ENCODE peak calls at places on chromosomes 6 and 20, in five cellular contexts. M is IMR-90; D is fibroblast of lung; O is CD8-positive, alpha-beta T cell; R is heart left ventricle. F is an unnamed sample.

GRCh38 chr6:26613201-26613600 is 16.4 kb downstream of the ABT1 start:
- DNase-seq in M (no peak), D (no peak), O (no peak), R (no peak), F (no peak)

GRCh38 chr20:50569864-50570836 is 60.0 kb downstream of the PTPN1 start:
- DNase-seq in M (peak; percentile 37), D (peak; percentile 58), O (no peak), R (no peak), F (no peak)

GRCh38 chr6:88982720-88983119 is 19.3 kb upstream of the RNGTT start:
- DNase-seq in M (peak; percentile 79), D (peak; percentile 84), O (no peak), R (peak; percentile 42), F (peak; percentile 80)

GRCh38 chr6:36821581-36822335 is 17.5 kb downstream of the CPNE5 start:
- DNase-seq in M (no peak), D (no peak), O (no peak), R (no peak), F (peak; percentile 29)

GRCh38 chr6:34684364-34684763 is 12.2 kb downstream of the ILRUN start:
- DNase-seq in M (no peak), D (no peak), O (no peak), R (no peak), F (no peak)

GRCh38 chr6:73832313-73832712 is 136.3 kb downstream of the CD109 start:
- DNase-seq in M (no peak), D (no peak), O (no peak), R (no peak), F (no peak)

GRCh38 chr20:8389381-8390368 is 257.6 kb downstream of the PLCB1 start:
- DNase-seq in M (peak; percentile 59), D (peak; percentile 42), O (no peak), R (no peak), F (peak; percentile 48)

GRCh38 chr6:30211306-30211705 is 1.9 kb downstream of the TRIM26 start:
- DNase-seq in M (no peak), D (no peak), O (no peak), R (no peak), F (no peak)

GRCh38 chr20:22949710-22950109 is 85.4 kb upstream of the SSTR4 start:
- DNase-seq in M (no peak), D (no peak), O (no peak), R (no peak), F (peak; percentile 14)

GRCh38 chr6:4084444-4085328 is 5.7 kb upstream of the FAM217A start:
- DNase-seq in M (no peak), D (no peak), O (no peak), R (no peak), F (no peak)

GRCh38 chr6:89034586-89035251 is 45.8 kb upstream of the PNRC1 start:
- DNase-seq in M (peak; percentile 49), D (peak; percentile 65), O (no peak), R (peak; percentile 41), F (peak; percentile 94)

GRCh38 chr20:59253779-59254319 is 46.6 kb upstream of the EDN3 start:
- DNase-seq in M (no peak), D (no peak), O (no peak), R (no peak), F (no peak)

GRCh38 chr20:45342863-45343444 is 5.3 kb downstream of the SDC4 start:
- DNase-seq in M (no peak), D (no peak), O (no peak), R (no peak), F (no peak)
- H3K4me3 ChIP-seq in M (no peak overlapping the region), D (peak overlapping the region; percentile 17), O (no peak overlapping the region), R (peak overlapping the region; percentile 19), F (peak overlapping the region; percentile 63)

DNA sequence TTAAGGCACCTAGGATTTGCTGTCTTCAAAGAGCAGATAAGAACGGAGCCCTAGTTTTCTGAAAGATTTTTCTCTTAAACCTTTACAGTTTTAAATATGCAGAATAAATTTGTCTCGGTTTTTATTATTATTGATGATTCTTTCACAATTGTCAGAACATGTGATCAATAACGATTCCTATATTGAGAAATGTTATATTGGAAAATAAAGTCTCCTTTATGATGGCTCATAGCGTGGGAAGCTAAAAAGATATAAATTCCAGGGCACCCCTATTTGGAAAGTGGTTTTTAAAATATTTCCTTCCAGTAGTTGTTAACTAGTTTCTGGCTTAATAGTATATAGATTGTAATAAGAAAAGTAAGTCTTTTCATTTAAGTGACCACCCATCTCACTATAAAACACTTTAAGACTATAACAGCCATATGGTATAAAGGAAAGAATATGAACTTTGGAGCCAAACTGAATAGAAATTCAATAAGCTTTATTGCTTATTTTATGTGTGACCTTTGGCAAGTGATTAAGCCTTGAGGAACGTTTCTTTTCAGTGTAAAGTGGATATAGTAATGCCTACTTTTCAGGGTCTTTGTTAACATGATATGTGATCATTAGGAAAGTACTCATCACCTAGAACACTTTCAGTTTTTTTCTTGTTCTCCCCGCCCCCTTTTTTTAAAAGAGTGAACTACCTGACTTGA is 369.6 kb downstream of the LAMA2 start:
- DNase-seq in M (peak; percentile 61), D (peak; percentile 36), O (no peak), R (no peak), F (no peak)
- TF ChIP-seq CTCF in M (no peak), D (no peak), O (peak; percentile 52), R (no peak), F (no peak)

GRCh38 chr6:16136536-16137450 is 7.9 kb downstream of the MYLIP start:
- DNase-seq in M (peak; percentile 92), D (peak; percentile 93), O (no peak), R (peak; percentile 47), F (peak; percentile 85)

GRCh38 chr6:16137451-16137801 is 8.5 kb downstream of the MYLIP start:
- DNase-seq in M (no peak), D (no peak), O (no peak), R (no peak), F (no peak)

GRCh38 chr6:16134430-16134829 is 5.5 kb downstream of the MYLIP start:
- DNase-seq in M (no peak), D (no peak), O (no peak), R (no peak), F (no peak)

GRCh38 chr6:16135078-16135477 is 6.2 kb downstream of the MYLIP start:
- DNase-seq in M (no peak), D (peak; percentile 10), O (no peak), R (no peak), F (no peak)

DNA sequence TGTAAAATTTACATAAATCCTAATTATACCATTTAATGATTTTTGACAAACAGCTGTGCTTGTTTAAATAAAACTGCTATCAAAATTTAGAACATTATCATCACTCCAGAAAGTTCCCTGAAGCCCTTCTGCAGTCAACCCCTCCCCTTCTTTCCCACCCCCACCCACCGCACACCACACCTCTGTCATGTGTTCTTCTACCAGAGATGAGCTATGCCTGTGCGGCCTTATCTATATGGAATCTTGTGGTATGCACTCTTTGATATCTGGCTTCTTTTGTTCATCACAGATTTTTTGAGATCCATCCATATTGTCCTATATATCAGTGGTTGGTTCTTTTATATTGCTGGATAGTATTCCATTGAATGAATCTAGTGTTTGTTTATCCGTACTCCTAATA is 7.2 kb downstream of the MYLIP start:
- DNase-seq in M (no peak), D (no peak), O (no peak), R (no peak), F (no peak)
- H3K4me3 ChIP-seq in M (no peak overlapping the region), D (no peak overlapping the region), O (peak overlapping the region; percentile 18), R (no peak overlapping the region), F (no peak overlapping the region)

GRCh38 chr20:38473353-38473795 is 731 bp downstream of the RALGAPB start:
- DNase-seq in M (no peak), D (peak; percentile 40), O (no peak), R (peak; percentile 43), F (no peak)
- TF ChIP-seq CTCF in M (no peak), D (peak; percentile 11), O (no peak), R (no peak), F (no peak)

GRCh38 chr20:52972190-52972937 is at the start of gene TSHZ2:
- DNase-seq in M (peak; percentile 1), D (peak; percentile 77), O (no peak), R (peak; percentile 42), F (peak; percentile 77)
- H3K4me3 ChIP-seq in M (peak within 1 kb of the TSS; percentile 43), D (peak within 1 kb of the TSS; percentile 64), O (peak within 1 kb of the TSS; percentile 69), R (peak within 1 kb of the TSS; percentile 71), F (peak within 1 kb of the TSS; percentile 73)

DNA sequence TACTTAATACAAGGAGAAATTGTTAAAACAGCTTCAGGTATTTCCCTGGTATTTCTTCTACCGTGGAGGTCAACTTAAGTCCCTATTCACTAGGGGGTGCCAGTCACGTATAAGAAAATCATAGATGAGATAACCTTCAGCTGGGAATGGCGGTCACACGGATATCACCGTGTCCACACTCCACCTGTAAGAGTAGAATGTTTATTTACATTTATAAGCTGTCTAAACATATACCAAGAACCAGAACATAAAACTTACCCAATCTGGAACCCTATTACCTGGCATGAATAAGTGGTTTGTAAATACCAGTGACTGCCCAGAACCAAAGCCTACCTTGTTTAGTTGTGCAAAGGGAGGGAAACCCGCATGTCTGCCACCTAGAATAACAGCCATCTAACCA is 1.9 kb upstream of the ELOVL4 start:
- DNase-seq in M (peak; percentile 75), D (peak; percentile 68), O (no peak), R (no peak), F (peak; percentile 93)
- TF ChIP-seq CTCF in M (peak; percentile 64), D (peak; percentile 57), O (peak; percentile 80), R (peak; percentile 22), F (peak; percentile 72)

DNA sequence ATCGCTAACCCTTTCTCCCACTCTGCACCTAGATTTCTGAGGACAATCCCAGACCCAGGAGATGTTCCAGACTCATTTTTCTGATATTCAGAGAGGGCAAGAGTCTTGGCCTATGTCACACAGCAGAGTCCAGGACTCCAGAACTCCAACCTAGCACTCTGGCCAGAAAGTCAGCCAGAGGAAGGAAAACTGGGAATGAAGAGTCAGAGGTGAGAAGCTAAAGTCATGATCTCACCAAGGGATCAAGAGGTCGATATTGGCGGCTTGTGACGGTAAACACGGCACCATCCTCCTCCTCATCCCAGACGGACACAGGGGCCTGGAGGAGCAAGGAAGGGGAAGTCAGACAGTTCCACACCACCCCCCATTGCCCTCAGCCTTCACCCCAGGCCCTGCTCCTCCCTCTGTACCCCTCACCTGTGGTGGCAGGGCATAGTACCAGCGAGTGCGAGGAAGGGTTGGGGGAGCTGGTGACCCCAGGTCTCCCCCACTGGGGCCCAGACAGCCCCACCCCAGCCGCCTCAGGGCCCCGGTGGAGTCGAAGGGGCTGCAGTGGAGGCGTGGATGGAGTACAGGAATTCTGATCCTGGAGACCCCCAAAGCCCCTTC is 1.8 kb downstream of the RGL2 start:
- DNase-seq in M (no peak), D (no peak), O (no peak), R (no peak), F (no peak)
- H3K4me3 ChIP-seq in M (no peak overlapping the region), D (no peak overlapping the region), O (no peak overlapping the region), R (peak overlapping the region; percentile 75), F (peak overlapping the region; percentile 98)

DNA sequence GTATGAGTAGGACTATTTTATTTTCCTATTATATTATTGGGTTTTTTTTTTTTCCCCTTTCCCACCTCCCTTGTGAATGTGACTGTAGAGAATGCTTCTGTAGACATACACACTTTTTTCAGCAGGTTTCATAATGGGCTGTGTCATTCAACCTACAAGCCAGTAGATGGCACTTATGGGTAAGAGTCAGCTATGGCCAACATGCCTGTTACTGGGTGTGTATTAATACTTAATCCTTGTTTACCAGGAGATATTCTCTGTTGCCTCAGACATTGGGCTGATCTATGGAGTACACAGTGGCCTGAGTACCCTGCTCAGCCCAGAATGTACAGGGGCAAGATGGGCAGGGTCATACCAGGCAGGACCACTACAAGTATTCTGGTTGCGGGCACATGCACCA is 382.5 kb downstream of the EPHA7 start:
- DNase-seq in M (peak; percentile 1), D (peak; percentile 14), O (no peak), R (no peak), F (peak; percentile 40)
- TF ChIP-seq CTCF in M (peak; percentile 13), D (peak; percentile 68), O (no peak), R (peak; percentile 16), F (peak; percentile 52)